ENCODE peak calls at places on chromosomes 13 and 19, in seven cellular contexts. One of them, this sample, is unnamed.

GRCh38 chr19:17429661-17430101 is 9.8 kb downstream of the MVB12A start:
- DNase-seq in A673: no peak
- DNase-seq in SK-N-SH: no peak
- DNase-seq in CD4-positive, alpha-beta T cell: no peak
- DNase-seq in activated CD4-positive, CD25-positive, alpha-beta regulatory T cell treated with anti-CD3 and anti-CD28 coated beads, Interleukin-2, amount 50 U/mL, for 16 hours: no peak
- DNase-seq in brain microvascular endothelial cell: no peak
- DNase-seq in cerebellar nuclear complex: no peak
- DNase-seq in this sample: no peak

GRCh38 chr19:48629599-48630288 is 7.4 kb downstream of the DBP start:
- DNase-seq in SK-N-SH: peak; percentile 71
- DNase-seq in CD4-positive, alpha-beta T cell: no peak
- DNase-seq in activated CD4-positive, CD25-positive, alpha-beta regulatory T cell treated with anti-CD3 and anti-CD28 coated beads, Interleukin-2, amount 50 U/mL, for 16 hours: no peak
- DNase-seq in brain microvascular endothelial cell: peak; percentile 56
- DNase-seq in A673: peak; percentile 90
- DNase-seq in cerebellar nuclear complex: peak; percentile 15
- DNase-seq in this sample: no peak

GRCh38 chr19:10952809-10953208 is 8.0 kb upstream of the SMARCA4 start:
- DNase-seq in A673: no peak
- DNase-seq in activated CD4-positive, CD25-positive, alpha-beta regulatory T cell treated with anti-CD3 and anti-CD28 coated beads, Interleukin-2, amount 50 U/mL, for 16 hours: no peak
- DNase-seq in cerebellar nuclear complex: no peak
- DNase-seq in SK-N-SH: no peak
- DNase-seq in brain microvascular endothelial cell: no peak
- DNase-seq in CD4-positive, alpha-beta T cell: no peak
- DNase-seq in this sample: no peak

GRCh38 chr19:2509096-2509495 is 33.2 kb downstream of the GADD45B start:
- DNase-seq in brain microvascular endothelial cell: no peak
- DNase-seq in SK-N-SH: peak; percentile 11
- DNase-seq in A673: no peak
- DNase-seq in CD4-positive, alpha-beta T cell: no peak
- DNase-seq in cerebellar nuclear complex: no peak
- DNase-seq in activated CD4-positive, CD25-positive, alpha-beta regulatory T cell treated with anti-CD3 and anti-CD28 coated beads, Interleukin-2, amount 50 U/mL, for 16 hours: no peak
- DNase-seq in this sample: no peak

GRCh38 chr13:106010836-106011235 is 524.6 kb downstream of the EFNB2 start:
- DNase-seq in A673: no peak
- DNase-seq in activated CD4-positive, CD25-positive, alpha-beta regulatory T cell treated with anti-CD3 and anti-CD28 coated beads, Interleukin-2, amount 50 U/mL, for 16 hours: no peak
- DNase-seq in CD4-positive, alpha-beta T cell: no peak
- DNase-seq in brain microvascular endothelial cell: no peak
- DNase-seq in SK-N-SH: no peak
- DNase-seq in cerebellar nuclear complex: no peak
- DNase-seq in this sample: no peak

GRCh38 chr13:70171151-70171550 is 62.9 kb upstream of the KLHL1 start:
- DNase-seq in activated CD4-positive, CD25-positive, alpha-beta regulatory T cell treated with anti-CD3 and anti-CD28 coated beads, Interleukin-2, amount 50 U/mL, for 16 hours: no peak
- DNase-seq in brain microvascular endothelial cell: no peak
- DNase-seq in CD4-positive, alpha-beta T cell: no peak
- DNase-seq in A673: no peak
- DNase-seq in SK-N-SH: no peak
- DNase-seq in cerebellar nuclear complex: no peak
- DNase-seq in this sample: no peak

GRCh38 chr19:7199613-7200533 is 94.3 kb downstream of the INSR start:
- DNase-seq in cerebellar nuclear complex: no peak
- DNase-seq in activated CD4-positive, CD25-positive, alpha-beta regulatory T cell treated with anti-CD3 and anti-CD28 coated beads, Interleukin-2, amount 50 U/mL, for 16 hours: no peak
- DNase-seq in brain microvascular endothelial cell: no peak
- DNase-seq in SK-N-SH: no peak
- DNase-seq in CD4-positive, alpha-beta T cell: no peak
- DNase-seq in A673: peak; percentile 60
- DNase-seq in this sample: no peak

GRCh38 chr13:31556376-31556775 is 182.9 kb upstream of the RXFP2 start:
- DNase-seq in CD4-positive, alpha-beta T cell: no peak
- DNase-seq in cerebellar nuclear complex: no peak
- DNase-seq in brain microvascular endothelial cell: peak; percentile 90
- DNase-seq in activated CD4-positive, CD25-positive, alpha-beta regulatory T cell treated with anti-CD3 and anti-CD28 coated beads, Interleukin-2, amount 50 U/mL, for 16 hours: no peak
- DNase-seq in A673: no peak
- DNase-seq in SK-N-SH: no peak
- DNase-seq in this sample: no peak

GRCh38 chr19:1009043-1009975 is 9.1 kb downstream of the GRIN3B start:
- DNase-seq in A673: peak; percentile 73
- DNase-seq in SK-N-SH: no peak
- DNase-seq in cerebellar nuclear complex: no peak
- DNase-seq in CD4-positive, alpha-beta T cell: no peak
- DNase-seq in brain microvascular endothelial cell: no peak
- DNase-seq in activated CD4-positive, CD25-positive, alpha-beta regulatory T cell treated with anti-CD3 and anti-CD28 coated beads, Interleukin-2, amount 50 U/mL, for 16 hours: no peak
- DNase-seq in this sample: no peak

GRCh38 chr13:100675660-100676129 is 1.1 kb upstream of the TMTC4 start:
- DNase-seq in cerebellar nuclear complex: no peak
- DNase-seq in CD4-positive, alpha-beta T cell: no peak
- DNase-seq in activated CD4-positive, CD25-positive, alpha-beta regulatory T cell treated with anti-CD3 and anti-CD28 coated beads, Interleukin-2, amount 50 U/mL, for 16 hours: no peak
- DNase-seq in A673: no peak
- DNase-seq in SK-N-SH: no peak
- DNase-seq in brain microvascular endothelial cell: no peak
- DNase-seq in this sample: no peak

GRCh38 chr13:27079421-27079958 is 92.1 kb downstream of the USP12 start:
- DNase-seq in A673: no peak
- DNase-seq in CD4-positive, alpha-beta T cell: no peak
- DNase-seq in activated CD4-positive, CD25-positive, alpha-beta regulatory T cell treated with anti-CD3 and anti-CD28 coated beads, Interleukin-2, amount 50 U/mL, for 16 hours: no peak
- DNase-seq in SK-N-SH: no peak
- DNase-seq in cerebellar nuclear complex: no peak
- DNase-seq in brain microvascular endothelial cell: peak; percentile 42
- DNase-seq in this sample: no peak

GRCh38 chr19:17328517-17329060 is 6.1 kb downstream of the ANO8 start:
- DNase-seq in brain microvascular endothelial cell: no peak
- DNase-seq in A673: no peak
- DNase-seq in CD4-positive, alpha-beta T cell: peak; percentile 59
- DNase-seq in SK-N-SH: no peak
- DNase-seq in activated CD4-positive, CD25-positive, alpha-beta regulatory T cell treated with anti-CD3 and anti-CD28 coated beads, Interleukin-2, amount 50 U/mL, for 16 hours: no peak
- DNase-seq in cerebellar nuclear complex: no peak
- DNase-seq in this sample: peak; percentile 56

GRCh38 chr19:7348587-7349230 is at the start of gene ARHGEF18:
- DNase-seq in CD4-positive, alpha-beta T cell: peak; percentile 72
- DNase-seq in A673: no peak
- DNase-seq in SK-N-SH: no peak
- DNase-seq in activated CD4-positive, CD25-positive, alpha-beta regulatory T cell treated with anti-CD3 and anti-CD28 coated beads, Interleukin-2, amount 50 U/mL, for 16 hours: no peak
- DNase-seq in brain microvascular endothelial cell: no peak
- DNase-seq in cerebellar nuclear complex: no peak
- DNase-seq in this sample: peak; percentile 29

GRCh38 chr19:18856385-18857126 is 24.8 kb downstream of the UPF1 start:
- DNase-seq in SK-N-SH: peak; percentile 63
- DNase-seq in CD4-positive, alpha-beta T cell: no peak
- DNase-seq in brain microvascular endothelial cell: peak; percentile 32
- DNase-seq in A673: peak; percentile 39
- DNase-seq in cerebellar nuclear complex: peak; percentile 82
- DNase-seq in activated CD4-positive, CD25-positive, alpha-beta regulatory T cell treated with anti-CD3 and anti-CD28 coated beads, Interleukin-2, amount 50 U/mL, for 16 hours: no peak
- DNase-seq in this sample: no peak

GRCh38 chr13:110138009-110138699 is 168.8 kb downstream of the COL4A1 start:
- DNase-seq in cerebellar nuclear complex: no peak
- DNase-seq in brain microvascular endothelial cell: peak; percentile 78
- DNase-seq in activated CD4-positive, CD25-positive, alpha-beta regulatory T cell treated with anti-CD3 and anti-CD28 coated beads, Interleukin-2, amount 50 U/mL, for 16 hours: no peak
- DNase-seq in A673: peak; percentile 56
- DNase-seq in SK-N-SH: peak; percentile 79
- DNase-seq in CD4-positive, alpha-beta T cell: peak; percentile 56
- DNase-seq in this sample: peak; percentile 62

GRCh38 chr13:112859817-112860190 is 109.2 kb upstream of the MCF2L start:
- DNase-seq in cerebellar nuclear complex: no peak
- DNase-seq in CD4-positive, alpha-beta T cell: peak; percentile 29
- DNase-seq in SK-N-SH: peak; percentile 84
- DNase-seq in brain microvascular endothelial cell: peak; percentile 75
- DNase-seq in activated CD4-positive, CD25-positive, alpha-beta regulatory T cell treated with anti-CD3 and anti-CD28 coated beads, Interleukin-2, amount 50 U/mL, for 16 hours: no peak
- DNase-seq in A673: peak; percentile 68
- DNase-seq in this sample: no peak

GRCh38 chr13:98480915-98481510 is 95.9 kb downstream of the STK24 start:
- DNase-seq in SK-N-SH: peak; percentile 49
- DNase-seq in brain microvascular endothelial cell: peak; percentile 54
- DNase-seq in A673: no peak
- DNase-seq in cerebellar nuclear complex: no peak
- DNase-seq in activated CD4-positive, CD25-positive, alpha-beta regulatory T cell treated with anti-CD3 and anti-CD28 coated beads, Interleukin-2, amount 50 U/mL, for 16 hours: no peak
- DNase-seq in CD4-positive, alpha-beta T cell: no peak
- DNase-seq in this sample: no peak

GRCh38 chr13:104984296-104984818 is 1551.1 kb downstream of the EFNB2 start:
- DNase-seq in SK-N-SH: peak; percentile 8
- DNase-seq in cerebellar nuclear complex: peak; percentile 43
- DNase-seq in brain microvascular endothelial cell: peak; percentile 81
- DNase-seq in A673: no peak
- DNase-seq in CD4-positive, alpha-beta T cell: no peak
- DNase-seq in activated CD4-positive, CD25-positive, alpha-beta regulatory T cell treated with anti-CD3 and anti-CD28 coated beads, Interleukin-2, amount 50 U/mL, for 16 hours: no peak
- DNase-seq in this sample: no peak

GRCh38 chr19:52200044-52200443 is 10.2 kb downstream of the PPP2R1A start:
- DNase-seq in CD4-positive, alpha-beta T cell: no peak
- DNase-seq in brain microvascular endothelial cell: peak; percentile 69
- DNase-seq in A673: no peak
- DNase-seq in activated CD4-positive, CD25-positive, alpha-beta regulatory T cell treated with anti-CD3 and anti-CD28 coated beads, Interleukin-2, amount 50 U/mL, for 16 hours: no peak
- DNase-seq in cerebellar nuclear complex: no peak
- DNase-seq in SK-N-SH: no peak
- DNase-seq in this sample: no peak

GRCh38 chr13:32978278-32978677 is 37.9 kb upstream of the KL start:
- DNase-seq in cerebellar nuclear complex: no peak
- DNase-seq in SK-N-SH: no peak
- DNase-seq in A673: no peak
- DNase-seq in activated CD4-positive, CD25-positive, alpha-beta regulatory T cell treated with anti-CD3 and anti-CD28 coated beads, Interleukin-2, amount 50 U/mL, for 16 hours: no peak
- DNase-seq in brain microvascular endothelial cell: no peak
- DNase-seq in CD4-positive, alpha-beta T cell: no peak
- DNase-seq in this sample: no peak

GRCh38 chr13:51502206-51502651 is 49.4 kb upstream of the INTS6 start:
- DNase-seq in CD4-positive, alpha-beta T cell: no peak
- DNase-seq in cerebellar nuclear complex: no peak
- DNase-seq in activated CD4-positive, CD25-positive, alpha-beta regulatory T cell treated with anti-CD3 and anti-CD28 coated beads, Interleukin-2, amount 50 U/mL, for 16 hours: no peak
- DNase-seq in A673: peak; percentile 76
- DNase-seq in SK-N-SH: no peak
- DNase-seq in brain microvascular endothelial cell: no peak
- DNase-seq in this sample: no peak

GRCh38 chr19:35318679-35319448 is 10.1 kb upstream of the CD22 start:
- DNase-seq in activated CD4-positive, CD25-positive, alpha-beta regulatory T cell treated with anti-CD3 and anti-CD28 coated beads, Interleukin-2, amount 50 U/mL, for 16 hours: no peak
- DNase-seq in cerebellar nuclear complex: no peak
- DNase-seq in brain microvascular endothelial cell: peak; percentile 49
- DNase-seq in SK-N-SH: no peak
- DNase-seq in A673: no peak
- DNase-seq in CD4-positive, alpha-beta T cell: no peak
- DNase-seq in this sample: no peak

GRCh38 chr13:107937841-107938240 is 277.5 kb downstream of the LIG4 start:
- DNase-seq in A673: no peak
- DNase-seq in CD4-positive, alpha-beta T cell: no peak
- DNase-seq in cerebellar nuclear complex: no peak
- DNase-seq in brain microvascular endothelial cell: no peak
- DNase-seq in activated CD4-positive, CD25-positive, alpha-beta regulatory T cell treated with anti-CD3 and anti-CD28 coated beads, Interleukin-2, amount 50 U/mL, for 16 hours: no peak
- DNase-seq in SK-N-SH: no peak
- DNase-seq in this sample: no peak

GRCh38 chr13:77310579-77311279 is 16.2 kb downstream of the MYCBP2 start:
- DNase-seq in cerebellar nuclear complex: no peak
- DNase-seq in brain microvascular endothelial cell: no peak
- DNase-seq in SK-N-SH: no peak
- DNase-seq in CD4-positive, alpha-beta T cell: no peak
- DNase-seq in A673: no peak
- DNase-seq in activated CD4-positive, CD25-positive, alpha-beta regulatory T cell treated with anti-CD3 and anti-CD28 coated beads, Interleukin-2, amount 50 U/mL, for 16 hours: no peak
- DNase-seq in this sample: no peak

GRCh38 chr19:44684892-44685847 is 13.8 kb upstream of the CEACAM16 start:
- DNase-seq in A673: peak; percentile 92
- DNase-seq in CD4-positive, alpha-beta T cell: no peak
- DNase-seq in SK-N-SH: no peak
- DNase-seq in activated CD4-positive, CD25-positive, alpha-beta regulatory T cell treated with anti-CD3 and anti-CD28 coated beads, Interleukin-2, amount 50 U/mL, for 16 hours: no peak
- DNase-seq in brain microvascular endothelial cell: peak; percentile 94
- DNase-seq in cerebellar nuclear complex: no peak
- DNase-seq in this sample: no peak

GRCh38 chr19:43425567-43426392 is 11.1 kb downstream of the TEX101 start:
- DNase-seq in SK-N-SH: no peak
- DNase-seq in CD4-positive, alpha-beta T cell: no peak
- DNase-seq in cerebellar nuclear complex: no peak
- DNase-seq in activated CD4-positive, CD25-positive, alpha-beta regulatory T cell treated with anti-CD3 and anti-CD28 coated beads, Interleukin-2, amount 50 U/mL, for 16 hours: no peak
- DNase-seq in A673: peak; percentile 51
- DNase-seq in brain microvascular endothelial cell: no peak
- DNase-seq in this sample: no peak

GRCh38 chr13:99916366-99917103 is 55.0 kb downstream of the ZIC5 start:
- DNase-seq in brain microvascular endothelial cell: peak; percentile 70
- DNase-seq in cerebellar nuclear complex: no peak
- DNase-seq in CD4-positive, alpha-beta T cell: no peak
- DNase-seq in SK-N-SH: peak; percentile 73
- DNase-seq in A673: peak; percentile 85
- DNase-seq in activated CD4-positive, CD25-positive, alpha-beta regulatory T cell treated with anti-CD3 and anti-CD28 coated beads, Interleukin-2, amount 50 U/mL, for 16 hours: no peak
- DNase-seq in this sample: no peak

GRCh38 chr19:42323852-42324654 is 1.4 kb upstream of the MEGF8 start:
- DNase-seq in activated CD4-positive, CD25-positive, alpha-beta regulatory T cell treated with anti-CD3 and anti-CD28 coated beads, Interleukin-2, amount 50 U/mL, for 16 hours: no peak
- DNase-seq in A673: peak; percentile 37
- DNase-seq in cerebellar nuclear complex: no peak
- DNase-seq in CD4-positive, alpha-beta T cell: no peak
- DNase-seq in SK-N-SH: peak; percentile 54
- DNase-seq in brain microvascular endothelial cell: no peak
- DNase-seq in this sample: no peak

GRCh38 chr13:23750383-23751121 is 138.6 kb downstream of the MIPEP start:
- DNase-seq in CD4-positive, alpha-beta T cell: no peak
- DNase-seq in activated CD4-positive, CD25-positive, alpha-beta regulatory T cell treated with anti-CD3 and anti-CD28 coated beads, Interleukin-2, amount 50 U/mL, for 16 hours: no peak
- DNase-seq in SK-N-SH: no peak
- DNase-seq in A673: no peak
- DNase-seq in brain microvascular endothelial cell: peak; percentile 90
- DNase-seq in cerebellar nuclear complex: no peak
- DNase-seq in this sample: no peak